ENCODE peak calls at places on chromosomes 12 and 14, in seven cellular contexts. H, C, J, D, I, P and T are unnamed samples.

GRCh38 chr12:19196959-19197630 is 67.6 kb downstream of the PLEKHA5 start:
- DNase-seq in H (no peak), C (peak; percentile 19), J (no peak), D (no peak), I (peak; percentile 50), P (no peak), T (no peak)

GRCh38 chr12:92078167-92079053 is 67.2 kb downstream of the BTG1 start:
- DNase-seq in H (peak; percentile 84), C (peak; percentile 68), J (no peak), D (peak; percentile 99), I (peak; percentile 91), P (peak; percentile 100), T (peak; percentile 96)

GRCh38 chr14:59844414-59844813 is 26.2 kb downstream of the RTN1 start:
- DNase-seq in H (no peak), C (no peak), J (no peak), D (no peak), I (no peak), P (no peak), T (no peak)

GRCh38 chr12:115374480-115375187 is 690.7 kb upstream of the TBX3 start:
- DNase-seq in H (no peak), C (no peak), J (no peak), D (no peak), I (no peak), P (no peak), T (peak; percentile 53)

GRCh38 chr14:55964081-55964480 is 154.1 kb upstream of the PELI2 start:
- DNase-seq in H (no peak), C (no peak), J (no peak), D (no peak), I (no peak), P (no peak), T (no peak)

GRCh38 chr14:48111151-48111550 is 435.7 kb upstream of the MDGA2 start:
- DNase-seq in H (no peak), C (no peak), J (no peak), D (no peak), I (no peak), P (no peak), T (peak; percentile 32)

GRCh38 chr14:96109956-96110355 is 70.8 kb downstream of the C14orf132 start:
- DNase-seq in H (no peak), C (no peak), J (no peak), D (no peak), I (no peak), P (no peak), T (no peak)

GRCh38 chr14:56172571-56172971 is 54.4 kb downstream of the PELI2 start:
- DNase-seq in H (no peak), C (no peak), J (no peak), D (peak; percentile 85), I (peak; percentile 82), P (peak; percentile 69), T (peak; percentile 74)

GRCh38 chr14:72476657-72477499 is 417.0 kb downstream of the DPF3 start:
- DNase-seq in H (no peak), C (peak; percentile 80), J (peak; percentile 45), D (peak; percentile 79), I (no peak), P (peak; percentile 79), T (peak; percentile 15)

GRCh38 chr12:26572131-26572530 is 260.9 kb downstream of the ITPR2 start:
- DNase-seq in H (no peak), C (no peak), J (no peak), D (peak; percentile 4), I (no peak), P (no peak), T (no peak)

GRCh38 chr12:14185441-14186192 is 179.9 kb upstream of the ATF7IP start:
- DNase-seq in H (no peak), C (peak; percentile 83), J (no peak), D (peak; percentile 54), I (peak; percentile 58), P (peak; percentile 38), T (peak; percentile 45)

GRCh38 chr14:101062065-101062450 is 158.5 kb upstream of the RTL1 start:
- DNase-seq in H (no peak), C (no peak), J (no peak), D (no peak), I (no peak), P (no peak), T (no peak)

GRCh38 chr14:60349663-60350365 is 100.8 kb downstream of the PPM1A start:
- DNase-seq in H (no peak), C (peak; percentile 61), J (no peak), D (peak; percentile 72), I (peak; percentile 67), P (peak; percentile 56), T (peak; percentile 48)

GRCh38 chr12:78887008-78887407 is 22.4 kb downstream of the SYT1 start:
- DNase-seq in H (no peak), C (peak; percentile 84), J (no peak), D (peak; percentile 76), I (peak; percentile 84), P (peak; percentile 67), T (peak; percentile 87)

GRCh38 chr12:1044697-1045096 is 53.7 kb downstream of the ERC1 start:
- DNase-seq in H (no peak), C (peak; percentile 12), J (no peak), D (peak; percentile 60), I (peak; percentile 36), P (peak; percentile 52), T (peak; percentile 62)

GRCh38 chr12:124800506-124800905 is 63.2 kb downstream of the SCARB1 start:
- DNase-seq in H (no peak), C (no peak), J (no peak), D (no peak), I (no peak), P (no peak), T (no peak)

GRCh38 chr12:92702754-92703679 is at the start of gene PLEKHG7:
- DNase-seq in H (no peak), C (no peak), J (no peak), D (no peak), I (no peak), P (no peak), T (peak; percentile 41)

GRCh38 chr12:72057330-72057911 is 118.8 kb downstream of the TPH2 start:
- DNase-seq in H (no peak), C (peak; percentile 39), J (no peak), D (no peak), I (peak; percentile 1), P (no peak), T (peak; percentile 42)

GRCh38 chr12:118061876-118062791 is 1.2 kb upstream of the WSB2 start:
- DNase-seq in H (peak; percentile 29), C (peak; percentile 67), J (peak; percentile 29), D (peak; percentile 71), I (peak; percentile 66), P (peak; percentile 67), T (peak; percentile 42)

GRCh38 chr12:111685322-111685810 is 390 bp downstream of the BRAP start:
- DNase-seq in H (no peak), C (no peak), J (no peak), D (no peak), I (no peak), P (no peak), T (peak; percentile 17)

GRCh38 chr12:103470664-103471063 is 25.1 kb downstream of the C12orf42 start:
- DNase-seq in H (no peak), C (no peak), J (no peak), D (no peak), I (no peak), P (no peak), T (peak; percentile 65)

GRCh38 chr12:32400114-32400672 is 835 bp downstream of the FGD4 start:
- DNase-seq in H (no peak), C (no peak), J (no peak), D (no peak), I (no peak), P (no peak), T (peak; percentile 59)

GRCh38 chr12:79375050-79375449 is 315.7 kb downstream of the PAWR start:
- DNase-seq in H (no peak), C (no peak), J (no peak), D (no peak), I (no peak), P (no peak), T (peak; percentile 68)

DNA sequence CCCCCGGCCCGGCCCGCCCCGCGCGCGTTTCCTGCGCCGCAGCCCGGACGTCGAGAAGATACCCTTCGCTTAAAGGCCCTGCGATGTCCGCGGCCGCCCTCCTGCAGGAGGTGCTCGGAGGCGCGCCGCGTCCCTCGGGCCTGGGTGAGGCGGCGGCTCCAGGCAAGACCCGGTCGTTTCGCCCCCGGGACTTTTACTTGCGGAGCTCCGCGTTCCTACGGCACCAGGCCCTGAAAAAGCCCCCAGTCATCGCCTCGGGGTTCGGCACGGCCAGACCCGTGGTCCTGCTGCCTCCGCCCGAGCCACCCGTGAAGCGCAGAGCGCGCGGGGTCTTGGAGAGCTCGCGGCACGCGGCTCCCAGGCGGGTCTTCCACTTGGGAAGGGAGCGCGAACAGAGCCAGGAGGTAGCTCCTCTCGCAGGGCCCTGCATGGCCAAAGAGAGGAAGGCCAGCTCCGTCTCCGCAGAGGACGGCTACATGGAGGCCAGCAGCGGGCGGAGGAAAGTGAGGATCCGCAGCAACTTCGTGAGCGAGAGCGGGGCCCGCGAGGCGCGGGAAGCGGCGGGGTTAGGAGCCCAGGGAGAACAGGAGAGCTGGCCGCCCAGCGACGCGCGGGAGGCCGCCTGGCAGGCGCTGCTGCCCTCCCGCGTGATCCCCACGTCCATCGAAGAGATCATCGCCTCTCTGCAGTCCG is 26.9 kb downstream of the TTC6 start:
- DNase-seq in H (no peak), C (no peak), J (no peak), D (peak; percentile 47), I (peak; percentile 67), P (peak; percentile 25), T (no peak)
- H3K4me3 ChIP-seq in H (no peak overlapping the region), C (no peak overlapping the region), J (peak overlapping the region; percentile 43), D (peak overlapping the region; percentile 38), I (peak overlapping the region; percentile 18), P (peak overlapping the region; percentile 44), T (no peak overlapping the region)

GRCh38 chr12:56751712-56752598 is at the start of gene PRIM1:
- DNase-seq in H (peak; percentile 63), C (peak; percentile 92), J (peak; percentile 85), D (peak; percentile 91), I (peak; percentile 86), P (peak; percentile 68), T (peak; percentile 58)
- TF ChIP-seq CTCF in H (no peak), C (no peak), J (peak; percentile 33), D (no peak), I (no peak), P (peak; percentile 31), T (peak; percentile 5)

DNA sequence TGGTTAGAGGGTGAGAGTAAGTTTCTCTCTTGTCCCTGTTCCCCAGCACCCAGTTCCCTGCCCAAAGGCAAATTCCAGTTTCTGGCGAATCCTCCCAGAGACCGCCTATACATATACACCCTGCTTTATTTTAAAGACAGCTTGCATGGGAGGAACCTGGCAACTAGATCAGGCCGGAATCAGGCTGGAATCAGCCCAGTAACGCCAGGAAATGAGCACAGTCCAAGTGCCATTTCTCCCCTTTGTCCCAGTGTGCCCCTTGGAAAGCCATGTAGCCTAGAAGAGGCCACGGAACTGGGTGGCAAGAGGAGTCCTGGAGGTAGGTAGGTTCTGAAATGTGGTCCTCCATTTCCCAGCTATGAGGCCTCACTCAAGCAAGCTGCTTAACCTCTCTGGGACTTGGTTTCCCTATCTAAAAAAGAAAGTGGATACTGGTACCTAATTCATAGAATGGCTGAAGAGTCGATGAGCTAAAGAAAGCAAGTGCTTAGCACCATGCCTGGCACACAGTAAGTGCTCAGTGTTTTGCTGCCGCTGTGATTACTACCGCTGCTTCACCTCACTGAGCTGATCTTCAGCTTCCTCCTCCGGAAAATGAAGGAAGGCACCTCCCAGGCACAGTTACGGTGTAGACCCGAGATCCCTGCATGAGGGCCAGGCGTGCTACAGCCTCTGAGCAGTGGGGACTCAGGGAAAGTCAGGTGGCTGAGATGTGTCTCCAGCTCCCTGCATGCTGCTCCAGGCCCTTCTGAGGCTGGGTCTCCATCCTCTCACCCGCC is 36.4 kb downstream of the PITPNM2 start:
- DNase-seq in H (no peak), C (no peak), J (no peak), D (no peak), I (no peak), P (no peak), T (no peak)
- H3K4me3 ChIP-seq in H (no peak overlapping the region), C (no peak overlapping the region), J (peak overlapping the region; percentile 17), D (no peak overlapping the region), I (no peak overlapping the region), P (no peak overlapping the region), T (no peak overlapping the region)

GRCh38 chr12:131452444-131452860 is 258.4 kb upstream of the SFSWAP start:
- DNase-seq in H (no peak), C (peak; percentile 26), J (no peak), D (no peak), I (no peak), P (no peak), T (no peak)
- TF ChIP-seq CTCF in H (no peak), C (peak; percentile 61), J (peak; percentile 26), D (no peak), I (no peak), P (no peak), T (no peak)